ENCODE peak calls at places on chromosomes 2 and 18, in ten cellular contexts. One of them, this sample, is unnamed.

GRCh38 chr18:54277899-54278298 is 8.6 kb downstream of the POLI start:
- DNase-seq in stimulated activated CD8-positive, alpha-beta memory T cell treated with anti-CD3 and anti-CD28 coated beads, Interleukin-2, amount 100 ng/mL, for 48 hours: no peak
- DNase-seq in activated T-helper 2 cell treated with anti-CD3 and anti-CD28 coated beads, Interferon-gamma antibody, Interleukin-2, Interleukin-4, amounts not matched to agents 10 μg/mL and 5 μg/mL and 100 μg/mL, durations not matched to agents 14 hours and 24 hours and 36 hours: no peak
- DNase-seq in KG1: no peak
- DNase-seq in RPMI8226: no peak
- DNase-seq in stimulated activated CD4-positive, alpha-beta T cell treated with anti-CD3 and anti-CD28 coated beads, Interleukin-2, amount 100 ng/mL, for 48 hours: no peak
- DNase-seq in activated gamma-delta T cell treated with anti-CD3 and anti-CD28 coated beads, Interleukin-2, amount 50 U/mL, for 16 hours: no peak
- DNase-seq in T-helper 9 cell: no peak
- DNase-seq in posterior cingulate gyrus: no peak
- DNase-seq in EL: no peak
- DNase-seq in this sample: no peak

GRCh38 chr2:112155331-112156151 is 17.4 kb downstream of the FBLN7 start:
- DNase-seq in stimulated activated CD8-positive, alpha-beta memory T cell treated with anti-CD3 and anti-CD28 coated beads, Interleukin-2, amount 100 ng/mL, for 48 hours: no peak
- DNase-seq in activated T-helper 2 cell treated with anti-CD3 and anti-CD28 coated beads, Interferon-gamma antibody, Interleukin-2, Interleukin-4, amounts not matched to agents 10 μg/mL and 5 μg/mL and 100 μg/mL, durations not matched to agents 14 hours and 24 hours and 36 hours: no peak
- DNase-seq in KG1: no peak
- DNase-seq in RPMI8226: peak; percentile 32
- DNase-seq in stimulated activated CD4-positive, alpha-beta T cell treated with anti-CD3 and anti-CD28 coated beads, Interleukin-2, amount 100 ng/mL, for 48 hours: peak; percentile 31
- DNase-seq in activated gamma-delta T cell treated with anti-CD3 and anti-CD28 coated beads, Interleukin-2, amount 50 U/mL, for 16 hours: no peak
- DNase-seq in T-helper 9 cell: no peak
- DNase-seq in posterior cingulate gyrus: no peak
- DNase-seq in EL: no peak
- DNase-seq in this sample: no peak

GRCh38 chr2:176854062-176854461 is 358.5 kb upstream of the HNRNPA3 start:
- DNase-seq in stimulated activated CD8-positive, alpha-beta memory T cell treated with anti-CD3 and anti-CD28 coated beads, Interleukin-2, amount 100 ng/mL, for 48 hours: no peak
- DNase-seq in activated T-helper 2 cell treated with anti-CD3 and anti-CD28 coated beads, Interferon-gamma antibody, Interleukin-2, Interleukin-4, amounts not matched to agents 10 μg/mL and 5 μg/mL and 100 μg/mL, durations not matched to agents 14 hours and 24 hours and 36 hours: no peak
- DNase-seq in KG1: no peak
- DNase-seq in RPMI8226: no peak
- DNase-seq in stimulated activated CD4-positive, alpha-beta T cell treated with anti-CD3 and anti-CD28 coated beads, Interleukin-2, amount 100 ng/mL, for 48 hours: no peak
- DNase-seq in activated gamma-delta T cell treated with anti-CD3 and anti-CD28 coated beads, Interleukin-2, amount 50 U/mL, for 16 hours: no peak
- DNase-seq in T-helper 9 cell: no peak
- DNase-seq in posterior cingulate gyrus: no peak
- DNase-seq in EL: no peak
- DNase-seq in this sample: no peak

GRCh38 chr2:8974001-8974400 is 29.5 kb downstream of the MBOAT2 start:
- DNase-seq in stimulated activated CD8-positive, alpha-beta memory T cell treated with anti-CD3 and anti-CD28 coated beads, Interleukin-2, amount 100 ng/mL, for 48 hours: no peak
- DNase-seq in activated T-helper 2 cell treated with anti-CD3 and anti-CD28 coated beads, Interferon-gamma antibody, Interleukin-2, Interleukin-4, amounts not matched to agents 10 μg/mL and 5 μg/mL and 100 μg/mL, durations not matched to agents 14 hours and 24 hours and 36 hours: no peak
- DNase-seq in KG1: no peak
- DNase-seq in RPMI8226: no peak
- DNase-seq in stimulated activated CD4-positive, alpha-beta T cell treated with anti-CD3 and anti-CD28 coated beads, Interleukin-2, amount 100 ng/mL, for 48 hours: no peak
- DNase-seq in activated gamma-delta T cell treated with anti-CD3 and anti-CD28 coated beads, Interleukin-2, amount 50 U/mL, for 16 hours: no peak
- DNase-seq in T-helper 9 cell: no peak
- DNase-seq in posterior cingulate gyrus: no peak
- DNase-seq in EL: no peak
- DNase-seq in this sample: no peak

GRCh38 chr2:113178069-113178468 is 4.3 kb downstream of the PSD4 start:
- DNase-seq in stimulated activated CD8-positive, alpha-beta memory T cell treated with anti-CD3 and anti-CD28 coated beads, Interleukin-2, amount 100 ng/mL, for 48 hours: no peak
- DNase-seq in activated T-helper 2 cell treated with anti-CD3 and anti-CD28 coated beads, Interferon-gamma antibody, Interleukin-2, Interleukin-4, amounts not matched to agents 10 μg/mL and 5 μg/mL and 100 μg/mL, durations not matched to agents 14 hours and 24 hours and 36 hours: no peak
- DNase-seq in KG1: no peak
- DNase-seq in RPMI8226: no peak
- DNase-seq in stimulated activated CD4-positive, alpha-beta T cell treated with anti-CD3 and anti-CD28 coated beads, Interleukin-2, amount 100 ng/mL, for 48 hours: no peak
- DNase-seq in activated gamma-delta T cell treated with anti-CD3 and anti-CD28 coated beads, Interleukin-2, amount 50 U/mL, for 16 hours: no peak
- DNase-seq in T-helper 9 cell: no peak
- DNase-seq in posterior cingulate gyrus: no peak
- DNase-seq in EL: no peak
- DNase-seq in this sample: no peak

GRCh38 chr2:24495451-24495850 is 4.4 kb downstream of the NCOA1 start:
- DNase-seq in stimulated activated CD8-positive, alpha-beta memory T cell treated with anti-CD3 and anti-CD28 coated beads, Interleukin-2, amount 100 ng/mL, for 48 hours: no peak
- DNase-seq in activated T-helper 2 cell treated with anti-CD3 and anti-CD28 coated beads, Interferon-gamma antibody, Interleukin-2, Interleukin-4, amounts not matched to agents 10 μg/mL and 5 μg/mL and 100 μg/mL, durations not matched to agents 14 hours and 24 hours and 36 hours: no peak
- DNase-seq in KG1: no peak
- DNase-seq in RPMI8226: no peak
- DNase-seq in stimulated activated CD4-positive, alpha-beta T cell treated with anti-CD3 and anti-CD28 coated beads, Interleukin-2, amount 100 ng/mL, for 48 hours: no peak
- DNase-seq in activated gamma-delta T cell treated with anti-CD3 and anti-CD28 coated beads, Interleukin-2, amount 50 U/mL, for 16 hours: no peak
- DNase-seq in T-helper 9 cell: no peak
- DNase-seq in posterior cingulate gyrus: no peak
- DNase-seq in EL: no peak
- DNase-seq in this sample: no peak

GRCh38 chr2:28119631-28120030 is 229.1 kb downstream of the BABAM2 start:
- DNase-seq in stimulated activated CD8-positive, alpha-beta memory T cell treated with anti-CD3 and anti-CD28 coated beads, Interleukin-2, amount 100 ng/mL, for 48 hours: no peak
- DNase-seq in activated T-helper 2 cell treated with anti-CD3 and anti-CD28 coated beads, Interferon-gamma antibody, Interleukin-2, Interleukin-4, amounts not matched to agents 10 μg/mL and 5 μg/mL and 100 μg/mL, durations not matched to agents 14 hours and 24 hours and 36 hours: no peak
- DNase-seq in KG1: no peak
- DNase-seq in RPMI8226: no peak
- DNase-seq in stimulated activated CD4-positive, alpha-beta T cell treated with anti-CD3 and anti-CD28 coated beads, Interleukin-2, amount 100 ng/mL, for 48 hours: no peak
- DNase-seq in activated gamma-delta T cell treated with anti-CD3 and anti-CD28 coated beads, Interleukin-2, amount 50 U/mL, for 16 hours: no peak
- DNase-seq in T-helper 9 cell: no peak
- DNase-seq in posterior cingulate gyrus: no peak
- DNase-seq in EL: no peak
- DNase-seq in this sample: no peak

GRCh38 chr2:235051436-235052260 is 99.8 kb downstream of the SH3BP4 start:
- DNase-seq in stimulated activated CD8-positive, alpha-beta memory T cell treated with anti-CD3 and anti-CD28 coated beads, Interleukin-2, amount 100 ng/mL, for 48 hours: no peak
- DNase-seq in activated T-helper 2 cell treated with anti-CD3 and anti-CD28 coated beads, Interferon-gamma antibody, Interleukin-2, Interleukin-4, amounts not matched to agents 10 μg/mL and 5 μg/mL and 100 μg/mL, durations not matched to agents 14 hours and 24 hours and 36 hours: no peak
- DNase-seq in KG1: no peak
- DNase-seq in RPMI8226: no peak
- DNase-seq in stimulated activated CD4-positive, alpha-beta T cell treated with anti-CD3 and anti-CD28 coated beads, Interleukin-2, amount 100 ng/mL, for 48 hours: no peak
- DNase-seq in activated gamma-delta T cell treated with anti-CD3 and anti-CD28 coated beads, Interleukin-2, amount 50 U/mL, for 16 hours: no peak
- DNase-seq in T-helper 9 cell: no peak
- DNase-seq in posterior cingulate gyrus: no peak
- DNase-seq in EL: no peak
- DNase-seq in this sample: no peak